ENCODE peak calls at places on chromosome 10, in four cellular contexts. P is cardiac muscle cell, H is esophagus squamous epithelium, U is IMR-90. J is an unnamed sample. For H3K4me1, the result is how much of the 10 kb centered on the place peaks cover.

GRCh38 chr10:48258083-48258482 is 16.4 kb downstream of the FRMPD2 start:
- DNase-seq in H (no peak), P (peak), U (no peak), J (no peak)

GRCh38 chr10:114751856-114752255 is 69.7 kb upstream of the FHIP2A start:
- DNase-seq in P (no peak), U (peak), H (no peak), J (no peak)

GRCh38 chr10:18238875-18239485 is 98.8 kb downstream of the CACNB2 start:
- DNase-seq in H (no peak), U (peak), P (peak), J (no peak)

GRCh38 chr10:97463363-97464132 is 17.6 kb downstream of the ZDHHC16 start:
- DNase-seq in U (peak), P (peak), H (no peak), J (no peak)

GRCh38 chr10:100696477-100696901 is 48.9 kb upstream of the PAX2 start:
- DNase-seq in P (no peak), U (no peak), H (no peak), J (no peak)

GRCh38 chr10:28668363-28669226 is 8.7 kb upstream of the BAMBI start:
- DNase-seq in P (peak), U (no peak), H (no peak), J (peak)

GRCh38 chr10:130067893-130068292 is 42.7 kb downstream of the C10orf143 start:
- DNase-seq in H (no peak), U (no peak), P (no peak), J (no peak)

GRCh38 chr10:69963178-69963834 is 89.3 kb upstream of the MACROH2A2 start:
- DNase-seq in P (no peak), H (no peak), U (no peak), J (no peak)

GRCh38 chr10:77458986-77459590 is 178.5 kb downstream of the KCNMA1 start:
- DNase-seq in H (no peak), P (peak), U (peak), J (no peak)

GRCh38 chr10:67171970-67172369 is 246.1 kb downstream of the LRRTM3 start:
- DNase-seq in H (no peak), P (peak), U (no peak), J (no peak)

GRCh38 chr10:128568979-128569378 is 442.8 kb upstream of the MKI67 start:
- DNase-seq in H (no peak), U (no peak), P (no peak), J (no peak)

GRCh38 chr10:3468919-3469638 is 296.5 kb upstream of the PITRM1 start:
- DNase-seq in U (peak), H (no peak), P (no peak), J (peak)

GRCh38 chr10:132881186-132881920 is 61.0 kb downstream of the CFAP46 start:
- DNase-seq in U (no peak), H (no peak), P (no peak), J (peak)

GRCh38 chr10:102714621-102715455 is at the start of gene SFXN2:
- DNase-seq in H (no peak), U (no peak), P (no peak), J (peak)

GRCh38 chr10:70145666-70146488 is 623 bp downstream of the TYSND1 start:
- DNase-seq in U (peak), P (peak), H (no peak), J (peak)

GRCh38 chr10:107994621-107995274 is 830.2 kb upstream of the SORCS1 start:
- DNase-seq in H (no peak), P (peak), U (no peak), J (no peak)

GRCh38 chr10:4234661-4235060 is 449.7 kb upstream of the KLF6 start:
- DNase-seq in P (no peak), H (no peak), U (peak), J (no peak)

GRCh38 chr10:24891823-24892222 is 60.6 kb downstream of the PRTFDC1 start:
- DNase-seq in H (no peak), P (no peak), U (peak), J (no peak)

GRCh38 chr10:112963835-112964234 is 13.8 kb downstream of the TCF7L2 start:
- DNase-seq in U (peak), H (no peak), P (no peak), J (no peak)

GRCh38 chr10:35565602-35566061 is 39.5 kb upstream of the GJD4 start:
- DNase-seq in H (no peak), U (peak), P (peak), J (no peak)

GRCh38 chr10:119412831-119413737 is 129.4 kb downstream of the RGS10 start:
- DNase-seq in H (no peak), P (peak), U (peak), J (peak)

GRCh38 chr10:132363921-132364593 is 32.1 kb downstream of the LRRC27 start:
- DNase-seq in H (no peak), U (no peak), P (peak), J (peak)

GRCh38 chr10:70805619-70806215 is 10.0 kb upstream of the SGPL1 start:
- DNase-seq in U (no peak), P (no peak), H (no peak), J (no peak)

GRCh38 chr10:13816195-13816926 is 229.6 kb downstream of the PRPF18 start:
- DNase-seq in U (peak), P (no peak), H (no peak), J (peak)

GRCh38 chr10:18500576-18500975 is 150.8 kb downstream of the NSUN6 start:
- DNase-seq in P (no peak), U (no peak), H (no peak), J (no peak)

GRCh38 chr10:46536781-46537180 is 19.7 kb downstream of the GPRIN2 start:
- DNase-seq in H (no peak), U (no peak), P (no peak), J (peak)

GRCh38 chr10:15208221-15208620 is 39.7 kb upstream of the NMT2 start:
- DNase-seq in U (no peak), H (no peak), P (no peak), J (no peak)

GRCh38 chr10:44295619-44296222 is 89.2 kb downstream of the CXCL12 start:
- DNase-seq in P (no peak), H (no peak), U (peak), J (no peak)

GRCh38 chr10:28734940-28735759 is 57.8 kb downstream of the BAMBI start:
- DNase-seq in H (no peak), P (no peak), U (peak), J (no peak)

GRCh38 chr10:62858364-62858763 is 42.2 kb upstream of the EGR2 start:
- DNase-seq in H (no peak), P (no peak), U (peak), J (no peak)

GRCh38 chr10:64103750-64104149 is 582.5 kb downstream of the REEP3 start:
- DNase-seq in H (no peak), U (no peak), P (no peak), J (no peak)

GRCh38 chr10:73577788-73578187 is 13.4 kb downstream of the USP54 start:
- DNase-seq in U (peak), P (peak), H (no peak), J (peak)

GRCh38 chr10:104327745-104328635 is 10.3 kb downstream of the ITPRIP start:
- DNase-seq in U (peak), H (no peak), P (no peak), J (no peak)

GRCh38 chr10:62081322-62081945 is 179.9 kb downstream of the ARID5B start:
- DNase-seq in P (no peak), U (no peak), H (no peak), J (no peak)

GRCh38 chr10:79221110-79222051 is 125.9 kb upstream of the PPIF start:
- DNase-seq in U (peak), P (peak), H (no peak), J (peak)

GRCh38 chr10:68561804-68562649 is 1.9 kb downstream of the TET1 start:
- DNase-seq in H (no peak), P (peak), U (no peak), J (no peak)

GRCh38 chr10:5694573-5694972 is 9.9 kb downstream of the TASOR2 start:
- DNase-seq in P (no peak), U (no peak), H (no peak), J (no peak)

GRCh38 chr10:110861930-110862677 is 9.6 kb upstream of the PDCD4 start:
- DNase-seq in P (no peak), U (no peak), H (no peak), J (no peak)
- H3K4me1 ChIP-seq in P (under half), U (under half), H (half or more), J (half or more)

DNA sequence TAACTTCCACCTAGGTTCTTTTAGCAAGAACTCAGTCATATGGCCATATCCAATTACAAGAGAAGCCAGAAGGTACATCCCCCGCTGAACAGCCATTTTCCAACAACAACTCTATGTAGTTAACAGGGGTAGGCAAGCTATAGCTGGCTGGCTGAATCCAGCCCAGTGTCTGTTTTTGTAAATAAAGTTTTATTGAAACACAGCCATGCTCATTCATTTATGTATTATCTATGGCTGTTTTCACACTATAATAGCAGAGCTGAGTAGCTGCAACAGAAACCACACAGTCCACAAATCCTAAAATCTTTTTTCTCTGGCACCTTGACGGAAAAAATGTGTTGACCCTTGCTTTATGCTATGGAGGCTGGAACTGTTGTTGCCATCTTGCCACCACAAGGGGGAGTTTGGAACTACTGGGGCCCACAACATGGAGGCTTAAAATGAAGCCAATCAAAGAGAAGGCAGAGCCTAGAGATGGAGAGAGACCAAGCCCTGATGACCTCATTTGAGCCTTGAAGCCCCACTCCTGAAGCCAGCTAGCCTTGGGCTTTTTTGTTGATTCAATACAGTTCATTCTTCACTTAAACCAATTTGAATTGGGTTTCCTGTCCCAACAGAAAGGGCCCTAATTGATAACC is 33.3 kb upstream of the XPNPEP1 start:
- DNase-seq in H (no peak), P (peak), U (peak), J (no peak)
- TF ChIP-seq CTCF in H (peak), P (peak), U (peak), J (peak)

DNA sequence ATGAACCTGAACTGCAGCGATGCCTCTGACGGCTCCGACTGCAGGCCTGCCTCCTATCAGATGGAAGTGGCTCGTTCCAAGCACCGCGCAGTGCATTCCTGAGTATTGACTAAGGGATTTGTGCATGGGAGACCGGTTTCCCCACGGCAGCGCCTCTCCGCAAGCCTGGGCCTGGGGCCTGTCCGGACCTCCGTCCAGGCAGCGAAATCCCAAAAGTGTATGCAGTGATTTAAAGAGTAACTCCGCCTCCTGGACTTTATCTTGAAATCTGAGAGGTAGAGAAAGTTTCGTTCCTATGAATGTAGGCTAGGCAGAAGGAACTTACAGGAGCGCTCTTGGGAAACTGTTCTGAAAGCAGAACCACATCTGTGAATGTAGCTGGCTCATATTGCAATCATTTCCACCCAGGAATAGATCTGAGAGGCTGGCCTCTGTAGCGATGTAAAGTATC is 106.2 kb upstream of the CELF2 start:
- DNase-seq in U (peak), P (peak), H (no peak), J (peak)
- H3K4me3 ChIP-seq in U (peak), P (no peak), H (peak), J (peak)

GRCh38 chr10:21279217-21279575 is 246.3 kb downstream of the SKIDA1 start:
- DNase-seq in U (no peak), P (no peak), H (no peak), J (no peak)

GRCh38 chr10:21280037-21280436 is 245.4 kb downstream of the SKIDA1 start:
- DNase-seq in H (no peak), P (no peak), U (no peak), J (no peak)

GRCh38 chr10:21278491-21279216 is 246.8 kb downstream of the SKIDA1 start:
- DNase-seq in P (peak), H (peak), U (peak), J (peak)

GRCh38 chr10:21281765-21282484 is 243.6 kb downstream of the SKIDA1 start:
- DNase-seq in H (no peak), P (no peak), U (no peak), J (no peak)

GRCh38 chr10:21281173-21281572 is 244.3 kb downstream of the SKIDA1 start:
- DNase-seq in U (no peak), P (no peak), H (no peak), J (no peak)
- H3K4me1 ChIP-seq in U (under half), P (under half), H (under half), J (under half)

DNA sequence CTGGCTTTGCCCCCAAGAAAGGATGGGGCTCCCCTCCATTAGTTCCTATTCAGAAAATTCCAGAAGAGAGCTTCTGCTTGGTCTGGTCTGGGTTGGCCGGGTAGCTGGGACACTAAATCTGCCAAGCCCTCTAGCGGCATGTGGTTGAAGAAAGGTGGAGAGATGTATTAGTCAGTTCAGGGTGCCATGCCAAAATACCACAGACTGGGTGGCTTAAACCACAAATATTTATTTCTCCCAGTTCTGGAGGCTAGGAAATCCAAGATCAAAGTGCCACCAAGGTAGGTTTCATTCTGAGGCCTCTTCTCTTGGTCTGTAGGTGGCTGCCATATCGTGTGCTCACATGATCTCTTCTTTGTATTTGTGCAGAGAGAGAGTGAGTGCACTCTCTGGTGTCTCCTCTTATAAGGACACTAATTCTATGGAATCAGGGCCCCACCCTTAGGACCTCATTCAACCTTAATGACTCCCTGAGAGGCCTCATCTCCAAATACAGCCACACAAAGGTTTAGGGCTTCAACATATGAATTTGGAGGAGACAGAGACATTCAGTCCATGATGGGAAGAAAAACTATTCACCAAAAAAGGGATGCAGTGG is 38.7 kb upstream of the MTPAP start:
- DNase-seq in U (no peak), H (no peak), P (no peak), J (no peak)
- TF ChIP-seq CTCF in U (no peak), H (peak), P (no peak), J (no peak)

GRCh38 chr10:8047452-8048280 is 6.8 kb upstream of the GATA3 start:
- DNase-seq in P (no peak), H (no peak), U (no peak), J (no peak)
- H3K4me3 ChIP-seq in P (no peak), H (no peak), U (no peak), J (no peak)

GRCh38 chr10:11235771-11236170 is 218.1 kb downstream of the CELF2 start:
- DNase-seq in U (no peak), P (no peak), H (no peak), J (no peak)
- H3K4me1 ChIP-seq in U (under half), P (under half), H (under half), J (under half)

GRCh38 chr10:110918633-110919348 is at the start of gene BBIP1:
- DNase-seq in H (peak), P (no peak), U (peak), J (no peak)
- TF ChIP-seq CTCF in H (no peak), P (no peak), U (no peak), J (no peak)

GRCh38 chr10:91758303-91759146 is 39.7 kb upstream of the TNKS2 start:
- DNase-seq in P (peak), H (no peak), U (peak), J (no peak)

GRCh38 chr10:91759581-91759986 is 38.6 kb upstream of the TNKS2 start:
- DNase-seq in U (peak), H (no peak), P (no peak), J (no peak)

DNA sequence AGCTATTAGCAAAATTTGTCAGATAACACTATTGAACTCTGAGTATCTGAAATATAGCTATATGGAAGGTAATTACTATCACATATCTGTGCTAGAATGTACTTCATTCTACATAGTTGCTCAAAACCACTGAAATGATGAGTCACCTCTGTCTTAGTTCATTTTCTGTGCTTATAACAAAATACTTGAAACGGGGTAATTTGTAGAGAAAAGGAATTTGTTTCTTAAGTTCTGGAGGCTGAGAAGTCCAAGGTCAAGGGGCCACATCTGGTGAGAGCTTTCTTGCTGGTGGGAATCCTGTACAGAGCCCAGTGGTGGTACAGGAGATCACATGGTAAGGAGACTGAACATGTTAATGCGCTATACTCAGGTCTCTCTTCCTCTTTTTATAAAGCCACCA is 41.9 kb upstream of the TNKS2 start:
- DNase-seq in H (no peak), P (no peak), U (peak), J (no peak)
- H3K4me3 ChIP-seq in H (no peak), P (no peak), U (no peak), J (no peak)